ENCODE peak calls at places on chromosomes 11 and 22, in five cellular contexts. One of them, this sample, is unnamed.

GRCh38 chr22:30968015-30968923 is at the start of gene MORC2:
- DNase-seq in H1: no peak
- DNase-seq in K562: peak
- DNase-seq in HCT116: no peak
- DNase-seq in stomach: peak
- DNase-seq in this sample: peak

GRCh38 chr11:43327987-43328386 is 16.2 kb downstream of the API5 start:
- DNase-seq in H1: no peak
- DNase-seq in K562: peak
- DNase-seq in HCT116: no peak
- DNase-seq in stomach: peak
- DNase-seq in this sample: no peak

GRCh38 chr11:68950776-68951175 is 30.0 kb downstream of the MRGPRD start:
- DNase-seq in H1: peak
- DNase-seq in K562: no peak
- DNase-seq in HCT116: no peak
- DNase-seq in stomach: no peak
- DNase-seq in this sample: no peak

GRCh38 chr11:73252577-73253191 is 19.5 kb upstream of the P2RY6 start:
- DNase-seq in H1: no peak
- DNase-seq in K562: peak
- DNase-seq in HCT116: peak
- DNase-seq in stomach: peak
- DNase-seq in this sample: no peak

GRCh38 chr22:46582281-46582811 is 37.8 kb upstream of the GRAMD4 start:
- DNase-seq in H1: no peak
- DNase-seq in K562: no peak
- DNase-seq in HCT116: no peak
- DNase-seq in stomach: peak
- DNase-seq in this sample: no peak

GRCh38 chr11:59053387-59053786 is 32.7 kb upstream of the GLYATL1B start:
- DNase-seq in H1: peak
- DNase-seq in K562: peak
- DNase-seq in HCT116: peak
- DNase-seq in stomach: peak
- DNase-seq in this sample: no peak

GRCh38 chr11:23974046-23974445 is 522.8 kb upstream of the LUZP2 start:
- DNase-seq in H1: no peak
- DNase-seq in K562: no peak
- DNase-seq in HCT116: no peak
- DNase-seq in stomach: no peak
- DNase-seq in this sample: no peak

GRCh38 chr11:127627629-127628462 is 627.3 kb upstream of the KIRREL3 start:
- DNase-seq in H1: no peak
- DNase-seq in K562: no peak
- DNase-seq in HCT116: no peak
- DNase-seq in stomach: no peak
- DNase-seq in this sample: no peak

GRCh38 chr11:22340803-22341581 is 2.8 kb downstream of the SLC17A6 start:
- DNase-seq in H1: peak
- DNase-seq in K562: no peak
- DNase-seq in HCT116: no peak
- DNase-seq in stomach: no peak
- DNase-seq in this sample: no peak

GRCh38 chr11:132422725-132423124 is 1052.3 kb downstream of the NTM start:
- DNase-seq in H1: no peak
- DNase-seq in K562: no peak
- DNase-seq in HCT116: no peak
- DNase-seq in stomach: no peak
- DNase-seq in this sample: no peak

GRCh38 chr11:77047007-77047927 is 13.1 kb downstream of the B3GNT6 start:
- DNase-seq in H1: no peak
- DNase-seq in K562: peak
- DNase-seq in HCT116: peak
- DNase-seq in stomach: peak
- DNase-seq in this sample: no peak

GRCh38 chr11:8839957-8840945 is 70.7 kb upstream of the AKIP1 start:
- DNase-seq in H1: peak
- DNase-seq in K562: no peak
- DNase-seq in HCT116: no peak
- DNase-seq in stomach: peak
- DNase-seq in this sample: no peak

GRCh38 chr11:32333335-32333991 is 101.9 kb downstream of the WT1 start:
- DNase-seq in H1: peak
- DNase-seq in K562: no peak
- DNase-seq in HCT116: no peak
- DNase-seq in stomach: peak
- DNase-seq in this sample: peak

GRCh38 chr11:115910379-115910778 is 406.2 kb upstream of the CADM1 start:
- DNase-seq in H1: no peak
- DNase-seq in K562: no peak
- DNase-seq in HCT116: no peak
- DNase-seq in stomach: no peak
- DNase-seq in this sample: no peak

GRCh38 chr11:10293423-10294288 is at the start of gene SBF2:
- DNase-seq in H1: peak
- DNase-seq in K562: peak
- DNase-seq in HCT116: no peak
- DNase-seq in stomach: peak
- DNase-seq in this sample: no peak
- TF ChIP-seq POLR2AphosphoS5 in H1: peak
- TF ChIP-seq POLR2AphosphoS5 in K562: no peak
- TF ChIP-seq POLR2AphosphoS5 in HCT116: peak
- TF ChIP-seq POLR2AphosphoS5 in stomach: peak
- TF ChIP-seq POLR2AphosphoS5 in this sample: no peak

DNA sequence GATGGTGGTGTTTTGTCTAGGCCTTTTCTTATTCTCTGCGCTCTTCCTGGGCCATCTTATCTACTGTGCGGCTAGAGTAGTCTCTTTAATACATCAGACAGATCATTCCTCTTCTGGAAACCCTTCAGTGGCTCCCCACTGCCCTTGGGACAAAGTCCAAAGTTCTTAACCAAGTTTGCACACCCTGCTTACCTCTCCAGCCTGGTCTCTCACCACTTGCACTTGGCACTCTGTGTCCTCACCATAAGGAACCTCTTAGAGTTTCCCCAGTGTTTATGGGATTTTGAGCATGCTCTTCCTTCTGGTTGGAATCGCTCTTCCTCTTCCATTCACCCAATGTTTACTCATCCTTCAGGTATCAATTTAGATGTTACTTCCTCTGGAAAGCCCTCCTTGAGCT is 5.2 kb upstream of the SPTBN2 start:
- DNase-seq in H1: no peak
- DNase-seq in K562: no peak
- DNase-seq in HCT116: no peak
- DNase-seq in stomach: no peak
- DNase-seq in this sample: no peak
- TF ChIP-seq POLR2A in H1: no peak
- TF ChIP-seq POLR2A in K562: no peak
- TF ChIP-seq POLR2A in HCT116: no peak
- TF ChIP-seq POLR2A in stomach: no peak
- TF ChIP-seq POLR2A in this sample: no peak

GRCh38 chr11:635945-636510 is 1.0 kb upstream of the DRD4 start:
- DNase-seq in H1: peak
- DNase-seq in K562: no peak
- DNase-seq in HCT116: no peak
- DNase-seq in stomach: no peak
- DNase-seq in this sample: no peak
- TF ChIP-seq POLR2AphosphoS5 in H1: no peak
- TF ChIP-seq POLR2AphosphoS5 in K562: no peak
- TF ChIP-seq POLR2AphosphoS5 in HCT116: no peak
- TF ChIP-seq POLR2AphosphoS5 in stomach: no peak
- TF ChIP-seq POLR2AphosphoS5 in this sample: no peak

GRCh38 chr11:65448074-65448417 is 25.4 kb downstream of the NEAT1 start:
- DNase-seq in H1: no peak
- DNase-seq in K562: no peak
- DNase-seq in HCT116: no peak
- DNase-seq in stomach: no peak
- DNase-seq in this sample: no peak
- TF ChIP-seq POLR2A in H1: no peak
- TF ChIP-seq POLR2A in K562: no peak
- TF ChIP-seq POLR2A in HCT116: no peak
- TF ChIP-seq POLR2A in stomach: no peak
- TF ChIP-seq POLR2A in this sample: no peak

DNA sequence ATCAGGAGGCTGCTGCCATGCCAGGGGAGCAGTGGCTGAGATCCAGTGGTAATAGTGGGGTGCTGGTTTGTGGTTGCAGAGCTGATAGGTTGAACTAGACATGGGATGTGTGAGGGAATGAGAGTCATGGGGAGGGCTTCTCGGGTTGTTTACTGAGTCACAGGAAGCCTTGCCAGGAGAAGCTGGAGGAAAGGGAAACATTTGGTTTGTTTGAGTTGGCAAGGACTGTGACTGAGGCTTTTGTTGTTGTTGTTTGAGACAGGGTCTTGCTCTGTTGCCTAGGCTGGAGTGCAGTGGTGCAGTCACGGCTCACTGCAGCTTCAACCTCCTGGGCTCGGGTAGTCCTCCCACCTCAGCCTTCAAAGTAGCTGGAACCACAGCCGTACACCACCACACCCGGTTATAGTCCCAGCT is 49.3 kb downstream of the CABIN1 start:
- DNase-seq in H1: no peak
- DNase-seq in K562: no peak
- DNase-seq in HCT116: no peak
- DNase-seq in stomach: peak
- DNase-seq in this sample: no peak
- TF ChIP-seq POLR2AphosphoS5 in H1: no peak
- TF ChIP-seq POLR2AphosphoS5 in K562: no peak
- TF ChIP-seq POLR2AphosphoS5 in HCT116: no peak
- TF ChIP-seq POLR2AphosphoS5 in stomach: no peak
- TF ChIP-seq POLR2AphosphoS5 in this sample: no peak

DNA sequence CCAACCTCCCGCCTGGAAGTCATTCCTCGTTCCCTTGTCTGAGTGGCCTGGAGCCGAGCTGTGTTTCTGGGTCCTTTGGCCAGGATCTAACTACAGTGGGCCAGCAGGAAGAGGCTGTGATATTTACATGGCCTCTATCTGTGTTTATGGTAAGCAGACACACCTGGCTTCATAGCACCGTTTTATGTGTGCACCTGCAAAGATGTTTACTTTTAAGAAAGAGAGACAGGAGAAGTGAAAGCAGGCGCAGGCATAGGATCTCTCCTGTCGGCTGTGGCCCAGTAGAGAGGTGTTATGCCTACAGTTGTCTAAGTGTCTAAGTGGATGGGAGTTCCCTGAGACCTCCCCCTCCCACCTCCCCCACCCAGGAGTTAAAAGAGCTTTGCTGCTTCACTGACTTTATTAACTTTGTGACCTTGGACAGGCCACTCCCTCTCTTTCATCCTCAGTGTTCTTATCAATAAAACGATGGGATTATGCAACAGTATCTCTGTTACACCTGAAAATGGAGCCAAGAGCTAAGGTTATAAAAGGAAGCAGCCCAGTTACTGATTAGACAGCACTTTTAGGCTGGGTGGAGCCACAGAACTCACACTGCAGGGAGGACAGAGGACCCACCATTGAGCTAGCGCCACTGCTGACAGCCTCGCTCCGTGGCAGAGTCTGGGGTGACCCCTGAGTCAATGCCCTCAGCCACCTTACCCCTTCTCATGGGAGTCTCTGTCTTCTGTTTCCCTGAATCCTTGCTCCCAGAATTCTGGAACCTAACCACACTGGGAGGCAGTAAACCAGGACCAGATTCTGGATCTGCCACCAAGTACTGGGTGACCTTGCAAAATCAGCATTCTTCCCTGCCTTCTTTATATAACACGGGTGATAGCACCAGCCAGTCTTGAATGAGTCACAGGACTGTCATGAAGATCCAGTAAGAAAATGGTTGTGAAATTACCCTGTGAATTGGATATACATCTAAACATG is 22.0 kb downstream of the ST14 start:
- DNase-seq in H1: no peak
- DNase-seq in K562: no peak
- DNase-seq in HCT116: no peak
- DNase-seq in stomach: peak
- DNase-seq in this sample: no peak
- TF ChIP-seq POLR2A in H1: no peak
- TF ChIP-seq POLR2A in K562: no peak
- TF ChIP-seq POLR2A in HCT116: no peak
- TF ChIP-seq POLR2A in stomach: no peak
- TF ChIP-seq POLR2A in this sample: no peak

GRCh38 chr11:33706961-33707360 is 6.3 kb upstream of the C11orf91 start:
- DNase-seq in H1: no peak
- DNase-seq in K562: no peak
- DNase-seq in HCT116: no peak
- DNase-seq in stomach: no peak
- DNase-seq in this sample: no peak

GRCh38 chr11:33708970-33709369 is 8.3 kb upstream of the C11orf91 start:
- DNase-seq in H1: no peak
- DNase-seq in K562: no peak
- DNase-seq in HCT116: no peak
- DNase-seq in stomach: no peak
- DNase-seq in this sample: no peak

GRCh38 chr11:33704240-33705002 is 3.8 kb upstream of the C11orf91 start:
- DNase-seq in H1: no peak
- DNase-seq in K562: peak
- DNase-seq in HCT116: no peak
- DNase-seq in stomach: no peak
- DNase-seq in this sample: no peak

GRCh38 chr11:33703771-33704170 is 3.1 kb upstream of the C11orf91 start:
- DNase-seq in H1: no peak
- DNase-seq in K562: no peak
- DNase-seq in HCT116: no peak
- DNase-seq in stomach: peak
- DNase-seq in this sample: no peak

DNA sequence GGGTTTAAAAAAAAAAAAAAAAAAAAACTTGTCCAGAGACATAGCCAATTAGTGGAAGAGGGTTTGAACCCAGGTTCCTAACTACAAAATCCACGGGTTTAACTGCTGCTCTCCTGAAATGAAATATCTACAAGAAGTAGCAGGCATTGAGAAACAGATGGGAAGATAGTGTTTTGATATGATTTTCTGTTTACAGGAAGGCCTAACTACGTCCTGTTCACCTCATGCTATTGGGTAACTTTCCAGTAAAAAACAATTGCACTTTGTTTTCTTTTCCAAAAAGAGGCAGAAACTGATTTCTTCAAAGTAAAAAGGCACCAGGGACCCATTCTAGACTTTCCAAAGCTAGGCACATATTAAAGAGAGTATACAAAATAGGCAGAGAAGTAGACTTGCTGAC is 5.9 kb upstream of the C11orf91 start:
- DNase-seq in H1: no peak
- DNase-seq in K562: no peak
- DNase-seq in HCT116: no peak
- DNase-seq in stomach: no peak
- DNase-seq in this sample: no peak
- TF ChIP-seq POLR2AphosphoS5 in H1: no peak
- TF ChIP-seq POLR2AphosphoS5 in K562: no peak
- TF ChIP-seq POLR2AphosphoS5 in HCT116: no peak
- TF ChIP-seq POLR2AphosphoS5 in stomach: no peak
- TF ChIP-seq POLR2AphosphoS5 in this sample: no peak